ENCODE peak calls at places on chromosomes 5 and 9, in five cellular contexts. One of them, this sample, is unnamed.

GRCh38 chr5:120690621-120691407 is 226.7 kb downstream of the PRR16 start:
- DNase-seq in GM12878: no peak
- DNase-seq in H1: no peak
- DNase-seq in HepG2: no peak
- DNase-seq in GM12892: no peak
- DNase-seq in this sample: no peak

GRCh38 chr5:165370772-165371171 is 1865.4 kb downstream of the MAT2B start:
- DNase-seq in H1: no peak
- DNase-seq in HepG2: no peak
- DNase-seq in GM12892: no peak
- DNase-seq in GM12878: no peak
- DNase-seq in this sample: no peak

GRCh38 chr5:133330956-133331355 is 279.1 kb downstream of the HSPA4 start:
- DNase-seq in HepG2: no peak
- DNase-seq in GM12892: no peak
- DNase-seq in H1: no peak
- DNase-seq in GM12878: no peak
- DNase-seq in this sample: no peak

GRCh38 chr5:62002436-62002835 is 303.6 kb upstream of the KIF2A start:
- DNase-seq in H1: no peak
- DNase-seq in GM12892: no peak
- DNase-seq in HepG2: no peak
- DNase-seq in GM12878: no peak
- DNase-seq in this sample: no peak

GRCh38 chr5:72141440-72142271 is 34.4 kb downstream of the MAP1B start:
- DNase-seq in H1: no peak
- DNase-seq in HepG2: no peak
- DNase-seq in GM12878: no peak
- DNase-seq in GM12892: no peak
- DNase-seq in this sample: no peak

GRCh38 chr9:32703635-32704034 is 68.2 kb upstream of the TAF1L start:
- DNase-seq in GM12878: no peak
- DNase-seq in H1: no peak
- DNase-seq in GM12892: no peak
- DNase-seq in HepG2: peak; percentile 5
- DNase-seq in this sample: no peak

GRCh38 chr9:21817176-21817575 is 14.7 kb downstream of the MTAP start:
- DNase-seq in H1: no peak
- DNase-seq in GM12878: no peak
- DNase-seq in HepG2: no peak
- DNase-seq in GM12892: no peak
- DNase-seq in this sample: no peak

GRCh38 chr5:130705368-130705767 is 459.7 kb downstream of the HINT1 start:
- DNase-seq in HepG2: no peak
- DNase-seq in GM12878: no peak
- DNase-seq in GM12892: no peak
- DNase-seq in H1: no peak
- DNase-seq in this sample: no peak

GRCh38 chr5:94830520-94830919 is 212.1 kb downstream of the SLF1 start:
- DNase-seq in H1: no peak
- DNase-seq in GM12892: no peak
- DNase-seq in HepG2: no peak
- DNase-seq in GM12878: no peak
- DNase-seq in this sample: no peak

GRCh38 chr9:2787065-2787464 is 56.8 kb downstream of the PUM3 start:
- DNase-seq in HepG2: no peak
- DNase-seq in H1: no peak
- DNase-seq in GM12878: no peak
- DNase-seq in GM12892: no peak
- DNase-seq in this sample: no peak

GRCh38 chr5:152711996-152712395 is 306.9 kb upstream of the NMUR2 start:
- DNase-seq in GM12892: no peak
- DNase-seq in HepG2: no peak
- DNase-seq in GM12878: no peak
- DNase-seq in H1: no peak
- DNase-seq in this sample: no peak

GRCh38 chr9:96100385-96100978 is 201.5 kb downstream of the HSD17B3 start:
- DNase-seq in GM12892: no peak
- DNase-seq in H1: no peak
- DNase-seq in HepG2: no peak
- DNase-seq in GM12878: no peak
- DNase-seq in this sample: no peak

GRCh38 chr9:89505795-89506385 is 8.0 kb upstream of the SEMA4D start:
- DNase-seq in HepG2: no peak
- DNase-seq in H1: no peak
- DNase-seq in GM12878: no peak
- DNase-seq in GM12892: no peak
- DNase-seq in this sample: no peak

GRCh38 chr9:128082173-128082572 is 14.1 kb downstream of the SLC25A25 start:
- DNase-seq in GM12878: no peak
- DNase-seq in HepG2: no peak
- DNase-seq in H1: no peak
- DNase-seq in GM12892: no peak
- DNase-seq in this sample: no peak

GRCh38 chr5:173420108-173420507 is 91.9 kb upstream of the STC2 start:
- DNase-seq in GM12892: no peak
- DNase-seq in HepG2: no peak
- DNase-seq in GM12878: no peak
- DNase-seq in H1: no peak
- DNase-seq in this sample: no peak

GRCh38 chr9:134412298-134412711 is 86.0 kb downstream of the RXRA start:
- DNase-seq in GM12892: no peak
- DNase-seq in HepG2: no peak
- DNase-seq in H1: no peak
- DNase-seq in GM12878: no peak
- DNase-seq in this sample: no peak

GRCh38 chr5:179273074-179273435 is 72.2 kb downstream of the ADAMTS2 start:
- DNase-seq in H1: no peak
- DNase-seq in HepG2: no peak
- DNase-seq in GM12878: no peak
- DNase-seq in GM12892: no peak
- DNase-seq in this sample: no peak

GRCh38 chr9:124009835-124010226 is 1.7 kb upstream of the LHX2 start:
- DNase-seq in GM12892: no peak
- DNase-seq in H1: no peak
- DNase-seq in GM12878: no peak
- DNase-seq in HepG2: no peak
- DNase-seq in this sample: no peak

GRCh38 chr9:124010665-124011321 is 775 bp upstream of the LHX2 start:
- DNase-seq in HepG2: no peak
- DNase-seq in H1: no peak
- DNase-seq in GM12892: no peak
- DNase-seq in GM12878: no peak
- DNase-seq in this sample: no peak

GRCh38 chr9:124012368-124013262 is 1.0 kb downstream of the LHX2 start:
- DNase-seq in GM12878: no peak
- DNase-seq in GM12892: no peak
- DNase-seq in HepG2: no peak
- DNase-seq in H1: no peak
- DNase-seq in this sample: no peak

GRCh38 chr9:124010303-124010664 is 1.3 kb upstream of the LHX2 start:
- DNase-seq in GM12878: no peak
- DNase-seq in H1: no peak
- DNase-seq in HepG2: no peak
- DNase-seq in GM12892: no peak
- DNase-seq in this sample: no peak

DNA sequence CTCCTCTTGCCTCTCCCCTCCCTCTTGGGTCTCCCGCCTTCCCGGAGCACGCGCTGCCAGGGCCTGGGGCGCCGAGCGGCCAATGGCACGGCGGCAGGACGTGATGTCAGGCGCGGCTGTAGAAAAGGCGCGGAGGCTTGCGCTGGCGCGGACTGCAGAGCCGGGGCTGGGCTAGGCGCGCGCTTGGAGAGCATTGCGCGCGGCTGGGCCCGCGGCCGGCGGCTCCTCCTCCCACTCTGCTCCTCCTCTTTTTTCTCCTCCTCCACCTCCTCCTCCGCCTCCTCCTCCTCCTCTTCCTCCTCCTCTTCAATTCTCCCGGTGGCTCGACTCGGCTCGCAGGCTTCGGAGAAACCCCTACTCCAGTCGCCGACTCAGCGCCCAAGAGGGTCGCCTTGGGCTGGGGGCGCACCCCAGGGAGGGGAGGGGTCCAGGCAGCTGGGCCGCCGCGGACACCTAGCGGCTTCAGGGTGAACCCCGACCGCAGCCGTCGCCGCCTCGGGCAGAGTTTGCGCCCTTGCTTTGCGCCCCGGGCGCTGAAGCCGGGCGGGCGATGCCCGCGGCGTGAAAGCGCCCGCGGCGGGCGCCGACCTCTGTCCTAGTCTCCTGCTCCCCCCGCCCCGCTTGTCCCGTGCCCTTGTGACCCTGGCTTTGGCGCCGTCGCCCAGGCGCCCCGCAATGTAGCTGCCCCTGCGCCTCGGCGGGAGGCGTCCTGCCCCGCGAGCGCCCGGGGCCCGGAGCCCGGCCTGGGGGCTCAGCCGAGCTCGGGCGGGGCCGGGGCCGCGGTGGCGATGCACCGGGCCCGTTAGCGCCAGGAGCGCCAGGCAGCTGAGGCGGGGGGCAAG is at the start of gene LHX2:
- DNase-seq in HepG2: no peak
- DNase-seq in GM12878: no peak
- DNase-seq in GM12892: peak; percentile 71
- DNase-seq in H1: peak; percentile 88
- DNase-seq in this sample: no peak
- TF ChIP-seq POLR2A in HepG2: no peak
- TF ChIP-seq POLR2A in GM12878: no peak
- TF ChIP-seq POLR2A in GM12892: no peak
- TF ChIP-seq POLR2A in H1: no peak
- TF ChIP-seq POLR2A in this sample: no peak

DNA sequence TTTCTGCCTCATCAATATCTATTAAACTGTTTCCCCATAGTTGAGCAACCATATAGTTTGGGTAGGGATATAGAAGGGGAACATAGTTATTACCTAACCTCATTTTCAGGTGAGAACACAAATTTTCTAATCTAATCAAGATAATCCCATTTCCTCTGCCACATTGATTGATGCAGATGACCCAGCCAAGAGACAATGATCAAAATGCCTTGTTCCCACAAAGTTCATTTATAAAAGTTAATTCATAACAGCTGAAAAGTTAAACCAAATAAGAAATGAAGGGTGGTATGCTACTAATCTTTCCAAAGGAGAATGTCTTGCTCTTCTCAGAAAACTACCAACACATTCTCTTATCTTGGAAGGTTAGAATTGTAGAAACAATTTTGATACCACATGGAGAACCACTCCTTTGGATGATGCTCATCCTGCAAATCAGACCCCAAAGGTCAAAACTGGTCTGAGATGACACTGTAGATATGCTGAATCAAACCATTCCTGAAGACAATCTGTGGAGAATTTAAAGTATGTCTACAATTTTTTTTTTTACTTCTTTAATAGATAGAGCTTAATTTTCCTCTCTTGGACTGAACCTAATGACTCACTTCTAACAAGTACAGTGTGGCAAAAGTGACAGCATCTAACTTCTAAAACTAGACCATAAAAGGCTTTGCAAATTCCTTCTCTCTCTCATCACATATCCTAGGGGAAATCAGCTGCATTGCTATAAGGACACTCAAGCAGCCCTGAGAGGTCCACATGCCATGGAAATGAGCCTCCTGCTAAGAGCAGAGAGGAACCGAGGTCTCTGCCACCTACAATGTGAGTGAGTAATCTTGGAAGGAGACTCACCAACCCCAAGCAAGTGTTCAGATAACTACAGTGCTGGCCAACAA is 586.7 kb upstream of the TUSC1 start:
- DNase-seq in GM12878: no peak
- DNase-seq in GM12892: no peak
- DNase-seq in H1: no peak
- DNase-seq in HepG2: no peak
- DNase-seq in this sample: no peak
- TF ChIP-seq POLR2AphosphoS5 in GM12878: no peak
- TF ChIP-seq POLR2AphosphoS5 in GM12892: no peak
- TF ChIP-seq POLR2AphosphoS5 in H1: no peak
- TF ChIP-seq POLR2AphosphoS5 in HepG2: no peak
- TF ChIP-seq POLR2AphosphoS5 in this sample: no peak

DNA sequence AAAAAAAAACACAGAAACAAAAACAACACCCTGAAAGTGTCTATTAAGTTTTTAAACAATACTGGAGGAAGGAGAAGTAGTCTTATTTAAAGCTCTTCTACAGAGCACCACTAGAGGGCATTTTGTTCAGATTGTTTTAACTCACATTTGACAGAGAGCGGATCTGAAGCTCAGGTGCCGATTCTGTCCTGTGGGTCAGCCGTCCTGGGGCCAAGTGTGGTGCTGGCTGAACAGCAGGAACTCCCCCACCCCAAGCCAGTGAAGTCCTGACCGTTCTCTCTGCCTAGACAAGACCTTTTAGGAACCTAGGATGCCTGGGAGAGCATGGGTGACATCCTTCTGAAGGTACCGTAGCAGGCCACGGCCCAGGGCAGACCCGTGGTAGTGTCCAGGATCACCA is 3.9 kb downstream of the EXOC3 start:
- DNase-seq in GM12892: no peak
- DNase-seq in GM12878: no peak
- DNase-seq in HepG2: peak; percentile 42
- DNase-seq in H1: no peak
- DNase-seq in this sample: no peak
- TF ChIP-seq TAF1 in GM12892: no peak
- TF ChIP-seq TAF1 in GM12878: no peak
- TF ChIP-seq TAF1 in HepG2: no peak
- TF ChIP-seq TAF1 in H1: no peak
- TF ChIP-seq TAF1 in this sample: no peak

DNA sequence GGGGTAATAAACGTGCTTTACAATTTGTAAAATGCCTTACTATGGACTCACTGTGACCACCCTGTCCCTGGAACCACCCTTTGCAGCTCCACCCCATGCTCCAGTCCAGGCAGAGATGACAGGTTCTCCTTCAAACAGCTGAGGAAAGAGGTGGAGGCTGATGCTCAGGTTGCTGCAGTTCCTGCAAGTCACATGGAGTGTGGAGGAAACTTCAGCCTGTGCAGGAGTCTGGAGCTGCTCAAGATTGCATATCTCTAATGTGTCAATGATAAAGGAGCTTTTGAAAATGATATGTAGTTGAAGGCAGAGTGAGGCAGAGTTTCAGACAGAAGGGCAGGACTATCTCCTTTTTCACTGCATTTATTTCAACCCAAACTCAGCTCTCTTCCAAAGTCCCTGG is 38.6 kb upstream of the NDFIP1 start:
- DNase-seq in HepG2: no peak
- DNase-seq in H1: no peak
- DNase-seq in GM12878: no peak
- DNase-seq in GM12892: no peak
- DNase-seq in this sample: no peak
- TF ChIP-seq POLR2A in HepG2: no peak
- TF ChIP-seq POLR2A in H1: no peak
- TF ChIP-seq POLR2A in GM12878: no peak
- TF ChIP-seq POLR2A in GM12892: no peak
- TF ChIP-seq POLR2A in this sample: no peak